ENCODE peak calls at places on chromosomes 3 and 15, in five cellular contexts. Y, T, R, D and A are unnamed samples.
A peak's percentile ranks its signal among the peaks of the same experiment; 100 is the strongest.

GRCh38 chr3:37739579-37740290 is 121.9 kb upstream of the CTDSPL start:
- DNase-seq in Y (no peak), T (no peak), R (no peak), D (no peak), A (no peak)

GRCh38 chr3:169864270-169864669 is 5.5 kb downstream of the LRRC31 start:
- DNase-seq in Y (no peak), T (no peak), R (no peak), D (no peak), A (no peak)

GRCh38 chr3:58693929-58694850 is 27.6 kb upstream of the FAM3D start:
- DNase-seq in Y (no peak), T (no peak), R (no peak), D (no peak), A (no peak)

GRCh38 chr3:182618085-182618732 is 175.1 kb upstream of the ATP11B start:
- DNase-seq in Y (peak; percentile 1), T (peak; percentile 63), R (no peak), D (no peak), A (no peak)

GRCh38 chr15:54345301-54345700 is 367.1 kb downstream of the UNC13C start:
- DNase-seq in Y (no peak), T (no peak), R (no peak), D (no peak), A (no peak)

GRCh38 chr3:146250449-146251382 is at the start of gene PLSCR4:
- DNase-seq in Y (peak; percentile 80), T (peak; percentile 83), R (peak; percentile 67), D (peak; percentile 10), A (peak; percentile 32)

GRCh38 chr3:100260081-100260684 is 609 bp upstream of the TBC1D23 start:
- DNase-seq in Y (peak; percentile 33), T (peak; percentile 54), R (peak; percentile 52), D (no peak), A (no peak)

GRCh38 chr15:94653071-94653470 is 421.7 kb downstream of the MCTP2 start:
- DNase-seq in Y (no peak), T (no peak), R (no peak), D (no peak), A (no peak)

GRCh38 chr3:13419356-13420050 is 619 bp downstream of the NUP210 start:
- DNase-seq in Y (no peak), T (no peak), R (peak; percentile 77), D (no peak), A (peak; percentile 69)

GRCh38 chr3:73586190-73586589 is 38.6 kb downstream of the PDZRN3 start:
- DNase-seq in Y (no peak), T (no peak), R (no peak), D (no peak), A (no peak)

GRCh38 chr15:32642667-32643425 is 1.3 kb downstream of the SCG5 start:
- DNase-seq in Y (no peak), T (no peak), R (no peak), D (no peak), A (no peak)

GRCh38 chr15:32646304-32646703 is 4.8 kb downstream of the SCG5 start:
- DNase-seq in Y (no peak), T (no peak), R (no peak), D (no peak), A (no peak)

GRCh38 chr15:32641517-32642059 is at the start of gene SCG5:
- DNase-seq in Y (no peak), T (peak; percentile 35), R (no peak), D (no peak), A (no peak)

GRCh38 chr15:32649336-32649735 is 7.8 kb downstream of the SCG5 start:
- DNase-seq in Y (peak; percentile 40), T (peak; percentile 43), R (no peak), D (no peak), A (no peak)

GRCh38 chr15:32643907-32644445 is 2.5 kb downstream of the SCG5 start:
- DNase-seq in Y (peak; percentile 36), T (no peak), R (no peak), D (no peak), A (no peak)
- TF ChIP-seq CTCF in Y (no peak), T (no peak), R (no peak), D (no peak), A (no peak)

GRCh38 chr3:45667569-45667967 is 21.6 kb upstream of the SACM1L start:
- DNase-seq in Y (no peak), T (no peak), R (no peak), D (no peak), A (no peak)

GRCh38 chr3:45670995-45671394 is 18.2 kb upstream of the SACM1L start:
- DNase-seq in Y (peak; percentile 96), T (no peak), R (no peak), D (no peak), A (no peak)

GRCh38 chr3:45664558-45664957 is 24.6 kb upstream of the SACM1L start:
- DNase-seq in Y (no peak), T (no peak), R (peak; percentile 56), D (no peak), A (peak; percentile 75)

GRCh38 chr3:45665101-45665572 is 24.1 kb upstream of the SACM1L start:
- DNase-seq in Y (no peak), T (no peak), R (no peak), D (no peak), A (peak; percentile 46)

DNA sequence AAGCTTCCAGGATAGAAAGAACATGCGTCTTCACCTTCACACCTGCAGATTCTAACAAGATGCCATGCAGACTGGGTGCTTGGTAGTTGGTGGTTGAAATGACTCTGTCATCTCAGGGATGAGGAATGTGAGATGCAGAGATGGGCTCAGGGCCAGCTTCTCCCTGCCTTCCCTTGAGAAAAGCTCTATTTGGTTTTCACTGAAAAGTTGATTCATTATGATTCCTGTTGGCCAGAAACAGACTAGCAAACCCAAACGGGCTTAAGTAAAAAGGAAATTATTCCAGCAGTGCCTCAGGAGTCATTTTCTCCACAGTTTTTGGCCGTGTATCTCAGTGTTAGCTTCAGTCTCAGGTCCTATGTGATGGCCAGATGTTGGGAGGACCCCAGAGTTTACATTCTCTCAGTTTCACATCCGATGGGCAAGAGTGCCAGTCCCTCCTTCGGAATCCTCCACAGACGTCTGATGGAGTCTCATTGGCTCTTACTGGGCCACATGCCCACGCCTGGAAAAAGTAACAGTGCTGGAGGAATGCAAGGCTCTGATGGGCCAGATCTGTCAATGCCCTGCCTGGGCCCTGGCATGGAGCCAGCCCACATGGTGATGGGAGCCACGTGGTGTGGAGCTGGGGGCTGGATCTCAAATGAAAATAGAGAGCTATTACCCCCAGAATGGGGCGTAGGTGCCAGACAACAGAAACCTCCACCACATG is 22.3 kb upstream of the SACM1L start:
- DNase-seq in Y (peak; percentile 61), T (peak; percentile 67), R (no peak), D (no peak), A (no peak)
- TF ChIP-seq CTCF in Y (no peak), T (no peak), R (no peak), D (no peak), A (no peak)

GRCh38 chr3:106065831-106066230 is 197.0 kb upstream of the CBLB start:
- DNase-seq in Y (no peak), T (no peak), R (no peak), D (no peak), A (no peak)
- TF ChIP-seq CTCF in Y (no peak), T (no peak), R (no peak), D (no peak), A (no peak)

GRCh38 chr15:28987337-28987736 is 101.6 kb downstream of the APBA2 start:
- DNase-seq in Y (no peak), T (no peak), R (no peak), D (no peak), A (no peak)

GRCh38 chr15:28989896-28990295 is 104.1 kb downstream of the APBA2 start:
- DNase-seq in Y (no peak), T (no peak), R (no peak), D (no peak), A (no peak)

GRCh38 chr15:28991236-28992171 is 105.7 kb downstream of the APBA2 start:
- DNase-seq in Y (no peak), T (no peak), R (no peak), D (no peak), A (no peak)

GRCh38 chr15:28990390-28990789 is 104.6 kb downstream of the APBA2 start:
- DNase-seq in Y (no peak), T (no peak), R (no peak), D (no peak), A (no peak)

DNA sequence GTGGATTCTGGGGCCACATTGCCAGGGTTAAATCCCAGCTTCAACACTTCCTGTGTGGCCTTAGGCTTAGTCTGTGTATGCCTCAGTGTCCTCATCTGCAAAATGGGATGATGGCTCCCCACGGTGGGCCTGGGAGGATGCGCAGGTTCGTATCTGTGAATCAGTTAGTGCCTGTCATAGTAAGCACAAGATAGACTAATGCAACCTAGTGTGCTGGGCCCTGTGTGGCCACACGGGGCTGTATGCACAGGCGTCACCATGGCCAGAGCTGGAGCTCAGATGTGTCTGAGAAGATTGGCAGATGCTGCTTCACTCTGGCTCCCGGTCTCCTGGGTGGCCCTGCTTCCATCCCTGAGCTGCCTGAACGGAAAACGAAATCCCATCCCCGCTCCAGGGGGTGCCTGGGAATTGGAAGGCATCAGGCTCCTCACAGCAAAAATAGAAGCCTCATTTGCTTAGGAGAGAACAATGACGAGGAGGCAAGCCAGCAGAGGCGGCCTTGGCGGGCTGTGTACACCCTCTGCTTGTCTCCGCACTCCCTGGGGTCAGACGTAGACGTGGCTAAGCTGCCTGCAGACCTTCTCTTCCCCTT is 103.6 kb downstream of the APBA2 start:
- DNase-seq in Y (no peak), T (no peak), R (no peak), D (no peak), A (no peak)
- TF ChIP-seq CTCF in Y (peak; percentile 3), T (peak; percentile 33), R (no peak), D (peak; percentile 20), A (no peak)

DNA sequence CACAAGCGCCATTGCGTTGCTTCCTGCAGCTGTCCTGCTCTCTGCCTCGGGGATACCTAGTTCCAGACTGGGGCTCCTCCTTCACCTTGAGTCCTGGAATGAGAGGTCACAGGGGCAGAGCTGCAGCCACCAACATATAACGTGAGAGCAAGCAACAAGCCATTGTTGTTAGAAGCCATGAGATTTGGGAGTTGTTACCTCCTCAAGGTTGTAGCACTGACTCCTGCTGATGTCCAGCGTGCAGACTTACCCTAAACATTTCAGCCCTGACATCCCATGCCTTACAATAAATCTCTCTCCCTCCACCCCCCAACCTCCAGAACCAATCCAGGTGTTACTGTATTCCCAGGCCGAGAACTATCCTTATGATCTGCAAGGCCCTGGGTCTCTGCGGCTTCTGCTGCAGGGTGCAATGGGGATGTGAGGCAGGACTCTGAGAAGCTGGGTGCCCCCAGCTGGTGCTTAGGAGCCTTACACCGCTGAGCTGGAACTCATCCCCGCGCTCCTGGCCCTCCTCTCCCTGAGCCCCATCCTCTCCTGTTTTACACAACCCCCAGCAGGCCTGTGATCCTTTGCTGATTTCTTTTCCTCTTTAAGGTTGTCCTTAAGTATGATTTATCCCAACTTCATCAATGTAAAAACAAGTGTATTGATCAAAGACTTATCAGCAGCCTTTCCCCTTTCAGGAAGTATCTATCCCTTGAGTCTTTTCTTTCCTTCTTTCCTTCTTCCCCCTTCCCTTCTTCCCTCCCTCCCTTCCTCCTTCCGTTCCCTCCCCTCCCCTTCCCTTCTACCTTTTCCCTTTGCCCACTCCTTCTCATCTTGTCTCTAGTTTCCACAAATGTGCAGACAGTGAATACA is 84.2 kb upstream of the ABHD2 start:
- DNase-seq in Y (peak; percentile 68), T (peak; percentile 64), R (no peak), D (peak; percentile 27), A (no peak)
- TF ChIP-seq CTCF in Y (peak; percentile 67), T (peak; percentile 65), R (peak; percentile 19), D (peak; percentile 71), A (no peak)